ENCODE peak calls at places on chromosomes 5 and 9, in ten cellular contexts. One of them, this sample, is unnamed.

GRCh38 chr5:147479431-147479830 is 30.4 kb downstream of the DPYSL3 start:
- DNase-seq in epithelial cell of esophagus: no peak
- DNase-seq in nephron progenitor cell: no peak
- DNase-seq in epithelial cell of proximal tubule: no peak
- DNase-seq in ascending aorta: no peak
- DNase-seq in RWPE1: no peak
- DNase-seq in heart right ventricle: no peak
- DNase-seq in AG04450: no peak
- DNase-seq in choroid plexus epithelial cell: no peak
- DNase-seq in cardiac muscle cell: no peak
- DNase-seq in this sample: no peak

GRCh38 chr9:107087256-107087655 is 195.8 kb upstream of the RAD23B start:
- DNase-seq in ascending aorta: no peak
- DNase-seq in cardiac muscle cell: no peak
- DNase-seq in choroid plexus epithelial cell: no peak
- DNase-seq in nephron progenitor cell: no peak
- DNase-seq in AG04450: no peak
- DNase-seq in epithelial cell of esophagus: no peak
- DNase-seq in epithelial cell of proximal tubule: no peak
- DNase-seq in RWPE1: no peak
- DNase-seq in heart right ventricle: no peak
- DNase-seq in this sample: no peak

GRCh38 chr5:60526336-60526875 is 173.6 kb downstream of the DEPDC1B start:
- DNase-seq in ascending aorta: no peak
- DNase-seq in nephron progenitor cell: no peak
- DNase-seq in RWPE1: no peak
- DNase-seq in AG04450: no peak
- DNase-seq in cardiac muscle cell: no peak
- DNase-seq in epithelial cell of proximal tubule: no peak
- DNase-seq in epithelial cell of esophagus: no peak
- DNase-seq in heart right ventricle: no peak
- DNase-seq in choroid plexus epithelial cell: peak; percentile 56
- DNase-seq in this sample: no peak

GRCh38 chr5:175386526-175386925 is 57.5 kb downstream of the DRD1 start:
- DNase-seq in epithelial cell of proximal tubule: no peak
- DNase-seq in nephron progenitor cell: no peak
- DNase-seq in ascending aorta: no peak
- DNase-seq in epithelial cell of esophagus: no peak
- DNase-seq in heart right ventricle: no peak
- DNase-seq in RWPE1: no peak
- DNase-seq in choroid plexus epithelial cell: no peak
- DNase-seq in cardiac muscle cell: no peak
- DNase-seq in AG04450: no peak
- DNase-seq in this sample: no peak

GRCh38 chr9:88660611-88661010 is 125.6 kb downstream of the NXNL2 start:
- DNase-seq in cardiac muscle cell: peak; percentile 62
- DNase-seq in heart right ventricle: no peak
- DNase-seq in nephron progenitor cell: no peak
- DNase-seq in epithelial cell of proximal tubule: no peak
- DNase-seq in ascending aorta: no peak
- DNase-seq in RWPE1: no peak
- DNase-seq in AG04450: no peak
- DNase-seq in choroid plexus epithelial cell: peak; percentile 76
- DNase-seq in epithelial cell of esophagus: peak; percentile 60
- DNase-seq in this sample: peak; percentile 65

GRCh38 chr5:166750376-166750775 is 1541.1 kb upstream of the WWC1 start:
- DNase-seq in heart right ventricle: no peak
- DNase-seq in epithelial cell of proximal tubule: no peak
- DNase-seq in epithelial cell of esophagus: no peak
- DNase-seq in choroid plexus epithelial cell: peak; percentile 51
- DNase-seq in ascending aorta: no peak
- DNase-seq in cardiac muscle cell: no peak
- DNase-seq in RWPE1: no peak
- DNase-seq in nephron progenitor cell: no peak
- DNase-seq in AG04450: no peak
- DNase-seq in this sample: no peak

GRCh38 chr9:35075358-35075757 is 2.9 kb upstream of the VCP start:
- DNase-seq in AG04450: no peak
- DNase-seq in epithelial cell of proximal tubule: no peak
- DNase-seq in RWPE1: no peak
- DNase-seq in nephron progenitor cell: no peak
- DNase-seq in cardiac muscle cell: no peak
- DNase-seq in choroid plexus epithelial cell: no peak
- DNase-seq in epithelial cell of esophagus: no peak
- DNase-seq in ascending aorta: no peak
- DNase-seq in heart right ventricle: no peak
- DNase-seq in this sample: no peak

GRCh38 chr9:114616684-114617520 is 5.8 kb downstream of the TMEM268 start:
- DNase-seq in epithelial cell of esophagus: peak; percentile 35
- DNase-seq in epithelial cell of proximal tubule: no peak
- DNase-seq in ascending aorta: peak; percentile 76
- DNase-seq in choroid plexus epithelial cell: peak; percentile 18
- DNase-seq in heart right ventricle: peak; percentile 62
- DNase-seq in RWPE1: no peak
- DNase-seq in AG04450: no peak
- DNase-seq in cardiac muscle cell: no peak
- DNase-seq in nephron progenitor cell: no peak
- DNase-seq in this sample: no peak

GRCh38 chr9:125889524-125890473 is 142.6 kb downstream of the PBX3 start:
- DNase-seq in RWPE1: peak; percentile 68
- DNase-seq in ascending aorta: peak; percentile 60
- DNase-seq in heart right ventricle: peak; percentile 39
- DNase-seq in epithelial cell of proximal tubule: peak; percentile 22
- DNase-seq in nephron progenitor cell: peak; percentile 67
- DNase-seq in choroid plexus epithelial cell: peak; percentile 66
- DNase-seq in cardiac muscle cell: peak; percentile 66
- DNase-seq in epithelial cell of esophagus: peak; percentile 43
- DNase-seq in AG04450: no peak
- DNase-seq in this sample: peak; percentile 21

DNA sequence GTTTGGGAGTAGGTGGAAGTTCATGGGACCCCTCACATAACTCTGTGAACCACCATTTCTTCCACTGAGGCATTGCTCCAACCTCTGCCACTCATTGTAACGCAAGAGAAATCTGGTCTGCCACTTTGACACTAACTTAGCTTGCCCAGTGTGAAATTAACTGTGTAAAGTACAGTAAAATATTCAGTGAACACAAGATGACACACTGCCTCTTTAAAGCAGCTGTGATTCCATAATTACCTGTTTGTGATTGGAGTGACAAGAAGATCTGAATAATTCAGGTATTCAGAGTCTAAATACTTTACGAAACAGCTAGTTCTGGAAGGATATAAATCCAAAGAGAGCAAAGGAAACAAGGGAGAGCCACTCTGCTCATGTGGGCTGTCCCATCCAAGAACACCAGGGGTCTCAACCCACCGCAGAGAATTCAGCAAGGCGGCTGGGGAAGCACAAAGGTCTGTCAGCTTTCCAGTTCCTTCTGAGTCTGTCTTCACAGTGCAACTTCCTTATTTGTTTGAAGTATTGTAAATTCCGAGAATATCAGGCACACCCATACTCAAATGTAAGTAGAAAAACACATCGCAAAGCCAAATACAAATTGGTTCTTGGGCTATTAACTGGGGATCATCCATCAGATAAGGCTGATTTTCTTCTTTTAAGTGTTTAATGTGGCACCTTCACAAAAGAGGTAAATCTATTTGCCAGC is 86.9 kb downstream of the GNAQ start:
- DNase-seq in epithelial cell of esophagus: no peak
- DNase-seq in epithelial cell of proximal tubule: no peak
- DNase-seq in choroid plexus epithelial cell: peak; percentile 66
- DNase-seq in ascending aorta: no peak
- DNase-seq in RWPE1: no peak
- DNase-seq in AG04450: no peak
- DNase-seq in nephron progenitor cell: peak; percentile 12
- DNase-seq in heart right ventricle: no peak
- DNase-seq in cardiac muscle cell: no peak
- DNase-seq in this sample: no peak
- TF ChIP-seq CTCF in epithelial cell of esophagus: no peak
- TF ChIP-seq CTCF in epithelial cell of proximal tubule: peak; percentile 10
- TF ChIP-seq CTCF in choroid plexus epithelial cell: peak; percentile 47
- TF ChIP-seq CTCF in ascending aorta: no peak
- TF ChIP-seq CTCF in RWPE1: no peak
- TF ChIP-seq CTCF in AG04450: no peak
- TF ChIP-seq CTCF in nephron progenitor cell: peak; percentile 23
- TF ChIP-seq CTCF in heart right ventricle: no peak
- TF ChIP-seq CTCF in cardiac muscle cell: no peak
- TF ChIP-seq CTCF in this sample: no peak

DNA sequence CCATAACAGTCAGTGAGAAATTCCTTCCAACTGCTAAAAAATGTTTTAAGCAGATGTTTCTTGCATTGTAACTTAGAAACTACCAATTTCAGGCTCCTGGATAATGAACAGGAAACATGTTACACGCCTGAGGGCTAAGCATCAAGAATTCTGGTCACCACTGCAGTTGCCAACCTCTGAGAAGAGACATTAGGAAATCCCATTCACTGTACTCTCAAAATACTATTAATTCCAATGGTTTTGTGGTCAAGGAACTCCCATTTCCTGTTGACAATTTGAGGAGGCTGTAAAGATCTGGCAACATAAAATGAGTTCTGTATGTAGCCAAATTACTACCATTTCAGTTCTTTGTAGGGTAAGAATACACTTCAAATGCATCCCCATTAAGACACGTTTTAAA is 456.0 kb upstream of the MEF2C start:
- DNase-seq in RWPE1: no peak
- DNase-seq in ascending aorta: no peak
- DNase-seq in nephron progenitor cell: no peak
- DNase-seq in cardiac muscle cell: no peak
- DNase-seq in AG04450: no peak
- DNase-seq in epithelial cell of esophagus: peak; percentile 25
- DNase-seq in heart right ventricle: no peak
- DNase-seq in choroid plexus epithelial cell: peak; percentile 78
- DNase-seq in epithelial cell of proximal tubule: no peak
- DNase-seq in this sample: no peak
- TF ChIP-seq CTCF in RWPE1: no peak
- TF ChIP-seq CTCF in ascending aorta: no peak
- TF ChIP-seq CTCF in nephron progenitor cell: no peak
- TF ChIP-seq CTCF in cardiac muscle cell: no peak
- TF ChIP-seq CTCF in AG04450: no peak
- TF ChIP-seq CTCF in epithelial cell of esophagus: no peak
- TF ChIP-seq CTCF in heart right ventricle: no peak
- TF ChIP-seq CTCF in choroid plexus epithelial cell: no peak
- TF ChIP-seq CTCF in epithelial cell of proximal tubule: no peak
- TF ChIP-seq CTCF in this sample: no peak

GRCh38 chr5:9572246-9572645 is 26.4 kb upstream of the SEMA5A start:
- DNase-seq in cardiac muscle cell: no peak
- DNase-seq in RWPE1: no peak
- DNase-seq in epithelial cell of esophagus: no peak
- DNase-seq in ascending aorta: no peak
- DNase-seq in heart right ventricle: no peak
- DNase-seq in choroid plexus epithelial cell: no peak
- DNase-seq in epithelial cell of proximal tubule: no peak
- DNase-seq in nephron progenitor cell: no peak
- DNase-seq in AG04450: no peak
- DNase-seq in this sample: no peak

GRCh38 chr5:9570876-9571275 is 25.0 kb upstream of the SEMA5A start:
- DNase-seq in RWPE1: no peak
- DNase-seq in cardiac muscle cell: no peak
- DNase-seq in choroid plexus epithelial cell: no peak
- DNase-seq in heart right ventricle: no peak
- DNase-seq in epithelial cell of esophagus: no peak
- DNase-seq in nephron progenitor cell: no peak
- DNase-seq in AG04450: no peak
- DNase-seq in ascending aorta: no peak
- DNase-seq in epithelial cell of proximal tubule: no peak
- DNase-seq in this sample: no peak

DNA sequence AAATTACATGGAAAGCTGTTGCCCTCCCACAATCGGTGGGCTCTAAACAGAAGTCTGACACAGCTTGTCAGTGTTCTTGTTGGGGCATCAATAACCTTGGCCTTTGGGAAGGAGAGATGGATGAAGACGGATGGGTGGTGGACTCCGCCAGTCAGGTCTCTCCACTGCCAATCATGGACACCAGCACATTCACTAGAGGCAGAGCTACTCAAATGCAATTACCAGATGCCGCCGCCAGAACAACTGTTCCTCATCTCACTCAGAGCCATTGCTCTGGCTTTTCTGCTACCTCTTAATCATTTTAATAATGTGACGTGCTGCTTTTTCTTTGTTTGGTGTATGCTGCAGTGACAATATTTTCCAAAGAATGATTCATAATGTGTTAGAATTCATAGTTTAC is 27.9 kb upstream of the SEMA5A start:
- DNase-seq in cardiac muscle cell: no peak
- DNase-seq in RWPE1: no peak
- DNase-seq in nephron progenitor cell: no peak
- DNase-seq in choroid plexus epithelial cell: no peak
- DNase-seq in epithelial cell of proximal tubule: no peak
- DNase-seq in AG04450: no peak
- DNase-seq in heart right ventricle: no peak
- DNase-seq in epithelial cell of esophagus: no peak
- DNase-seq in ascending aorta: no peak
- DNase-seq in this sample: no peak
- TF ChIP-seq CTCF in cardiac muscle cell: no peak
- TF ChIP-seq CTCF in RWPE1: no peak
- TF ChIP-seq CTCF in nephron progenitor cell: no peak
- TF ChIP-seq CTCF in choroid plexus epithelial cell: no peak
- TF ChIP-seq CTCF in epithelial cell of proximal tubule: no peak
- TF ChIP-seq CTCF in AG04450: no peak
- TF ChIP-seq CTCF in heart right ventricle: no peak
- TF ChIP-seq CTCF in epithelial cell of esophagus: no peak
- TF ChIP-seq CTCF in ascending aorta: no peak
- TF ChIP-seq CTCF in this sample: no peak

GRCh38 chr5:139638736-139639618 is 9.2 kb upstream of the CXXC5 start:
- DNase-seq in choroid plexus epithelial cell: no peak
- DNase-seq in AG04450: no peak
- DNase-seq in epithelial cell of esophagus: peak; percentile 2
- DNase-seq in epithelial cell of proximal tubule: no peak
- DNase-seq in cardiac muscle cell: no peak
- DNase-seq in nephron progenitor cell: peak; percentile 63
- DNase-seq in ascending aorta: no peak
- DNase-seq in heart right ventricle: no peak
- DNase-seq in RWPE1: no peak
- DNase-seq in this sample: no peak

GRCh38 chr5:139636207-139636792 is 11.8 kb upstream of the CXXC5 start:
- DNase-seq in AG04450: no peak
- DNase-seq in choroid plexus epithelial cell: no peak
- DNase-seq in cardiac muscle cell: no peak
- DNase-seq in RWPE1: no peak
- DNase-seq in ascending aorta: no peak
- DNase-seq in epithelial cell of esophagus: peak; percentile 66
- DNase-seq in heart right ventricle: no peak
- DNase-seq in epithelial cell of proximal tubule: no peak
- DNase-seq in nephron progenitor cell: no peak
- DNase-seq in this sample: peak; percentile 32

GRCh38 chr5:139638090-139638735 is 9.9 kb upstream of the CXXC5 start:
- DNase-seq in heart right ventricle: peak; percentile 86
- DNase-seq in epithelial cell of esophagus: no peak
- DNase-seq in choroid plexus epithelial cell: peak; percentile 64
- DNase-seq in AG04450: no peak
- DNase-seq in ascending aorta: peak; percentile 91
- DNase-seq in cardiac muscle cell: no peak
- DNase-seq in nephron progenitor cell: peak; percentile 50
- DNase-seq in epithelial cell of proximal tubule: no peak
- DNase-seq in RWPE1: no peak
- DNase-seq in this sample: peak; percentile 43

GRCh38 chr5:139636975-139637408 is 11.2 kb upstream of the CXXC5 start:
- DNase-seq in epithelial cell of esophagus: peak; percentile 66
- DNase-seq in cardiac muscle cell: no peak
- DNase-seq in nephron progenitor cell: no peak
- DNase-seq in ascending aorta: no peak
- DNase-seq in AG04450: no peak
- DNase-seq in heart right ventricle: no peak
- DNase-seq in RWPE1: no peak
- DNase-seq in choroid plexus epithelial cell: no peak
- DNase-seq in epithelial cell of proximal tubule: no peak
- DNase-seq in this sample: peak; percentile 65

GRCh38 chr5:139637438-139638089 is 10.6 kb upstream of the CXXC5 start:
- DNase-seq in AG04450: no peak
- DNase-seq in cardiac muscle cell: peak; percentile 84
- DNase-seq in nephron progenitor cell: peak; percentile 84
- DNase-seq in RWPE1: no peak
- DNase-seq in epithelial cell of proximal tubule: no peak
- DNase-seq in choroid plexus epithelial cell: peak; percentile 80
- DNase-seq in heart right ventricle: peak; percentile 90
- DNase-seq in ascending aorta: peak; percentile 91
- DNase-seq in epithelial cell of esophagus: peak; percentile 52
- DNase-seq in this sample: peak; percentile 67
- TF ChIP-seq CTCF in AG04450: peak; percentile 27
- TF ChIP-seq CTCF in cardiac muscle cell: no peak
- TF ChIP-seq CTCF in nephron progenitor cell: no peak
- TF ChIP-seq CTCF in RWPE1: no peak
- TF ChIP-seq CTCF in epithelial cell of proximal tubule: peak; percentile 31
- TF ChIP-seq CTCF in choroid plexus epithelial cell: peak; percentile 22
- TF ChIP-seq CTCF in heart right ventricle: no peak
- TF ChIP-seq CTCF in ascending aorta: peak; percentile 48
- TF ChIP-seq CTCF in epithelial cell of esophagus: no peak
- TF ChIP-seq CTCF in this sample: peak; percentile 9

This sample was measured in MCF 10A.